ENCODE peak calls at places on chromosomes 2 and 18, in seven cellular contexts. Z is esophagus squamous epithelium, K is IMR-90, B is dorsolateral prefrontal cortex, D is K562, H is cardiac muscle cell, W is Peyer's patch. L is an unnamed sample. For H3K27me3, the result is how much of the 10 kb centered on the place peaks cover.

GRCh38 chr18:55301836-55302235 is 286.2 kb downstream of the TCF4 start:
- DNase-seq in Z (no peak), K (no peak), B (no peak), D (no peak), H (no peak), W (no peak), L (no peak)

GRCh38 chr2:221553333-221553732 is 18.8 kb downstream of the EPHA4 start:
- DNase-seq in Z (no peak), K (no peak), B (no peak), D (no peak), H (no peak), W (no peak), L (no peak)

GRCh38 chr18:28114472-28114871 is 62.5 kb downstream of the CDH2 start:
- DNase-seq in Z (no peak), K (peak), B (no peak), D (no peak), H (peak), W (no peak), L (no peak)

GRCh38 chr2:30234180-30234971 is 3.0 kb downstream of the LBH start:
- DNase-seq in Z (no peak), K (peak), B (no peak), D (no peak), H (peak), W (no peak), L (peak)

GRCh38 chr2:121255363-121255762 is 29.6 kb downstream of the TFCP2L1 start:
- DNase-seq in Z (no peak), K (no peak), B (no peak), D (no peak), H (no peak), W (no peak), L (no peak)

GRCh38 chr2:159637988-159638501 is 21.7 kb upstream of the BAZ2B start:
- DNase-seq in Z (no peak), K (peak), B (no peak), D (no peak), H (peak), W (no peak), L (no peak)

GRCh38 chr2:238107525-238108422 is 7.6 kb downstream of the ESPNL start:
- DNase-seq in Z (no peak), K (no peak), B (peak), D (no peak), H (no peak), W (no peak), L (no peak)

GRCh38 chr2:202965810-202966454 is 48.7 kb upstream of the NBEAL1 start:
- DNase-seq in Z (no peak), K (peak), B (no peak), D (peak), H (peak), W (no peak), L (peak)

GRCh38 chr2:228545749-228546148 is 364.3 kb upstream of the SPHKAP start:
- DNase-seq in Z (no peak), K (no peak), B (no peak), D (no peak), H (no peak), W (no peak), L (no peak)

DNA sequence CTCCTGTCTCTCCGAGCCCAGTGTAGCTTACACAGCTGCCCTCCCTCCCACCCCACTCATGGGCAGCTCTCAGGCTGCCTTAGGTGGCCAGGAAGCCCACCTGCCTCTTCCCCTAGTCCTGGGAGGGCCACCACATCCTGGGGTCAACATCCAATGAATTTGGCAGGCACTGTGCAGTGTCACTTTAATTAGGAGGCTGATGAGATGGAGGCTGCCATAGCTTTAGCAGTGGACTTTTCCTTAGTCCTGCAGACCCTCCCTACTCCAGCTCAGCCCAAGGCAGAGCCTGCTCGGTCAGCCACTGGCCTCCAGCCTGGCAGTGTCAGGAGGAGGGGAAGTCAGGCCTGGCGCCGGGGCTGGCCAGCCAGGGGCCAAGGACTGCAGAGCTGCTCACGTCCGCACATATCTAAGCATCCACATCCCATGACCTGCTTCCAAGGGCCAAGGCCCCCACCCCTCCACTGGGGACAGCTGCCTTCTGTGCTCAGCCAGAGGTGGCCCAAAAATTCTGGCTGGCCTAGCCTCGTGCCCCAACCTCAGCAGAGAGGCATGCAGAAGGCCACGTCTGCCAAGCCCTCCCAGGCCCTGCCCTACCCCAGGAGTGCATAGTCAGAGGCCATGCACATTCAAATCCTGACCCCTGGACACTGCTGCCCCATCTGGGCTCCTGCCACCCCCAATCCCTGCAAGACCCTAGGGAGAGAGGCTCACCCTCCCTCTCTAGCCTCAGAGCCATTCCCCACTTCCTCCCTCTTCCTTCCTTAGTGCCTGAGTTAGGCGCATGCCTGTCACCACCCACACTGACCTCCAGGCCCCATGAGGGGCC is 33.1 kb downstream of the ADRA2B start:
- DNase-seq in Z (no peak), K (no peak), B (no peak), D (no peak), H (no peak), W (peak), L (no peak)
- H3K4me3 ChIP-seq in Z (no peak), K (no peak), B (no peak), D (no peak), H (no peak), W (no peak), L (no peak)

GRCh38 chr2:146312899-146313298 is 1531.9 kb upstream of the ACVR2A start:
- DNase-seq in Z (no peak), K (peak), B (no peak), D (no peak), H (peak), W (no peak), L (no peak)
- TF ChIP-seq CTCF in Z (no peak), K (peak), B (peak), D (no peak), H (peak), W (peak), L (peak)

GRCh38 chr18:37246779-37247340 is 318.7 kb downstream of the CELF4 start:
- DNase-seq in Z (no peak), K (no peak), B (no peak), D (no peak), H (no peak), W (no peak), L (no peak)

GRCh38 chr18:37247499-37248161 is 318.0 kb downstream of the CELF4 start:
- DNase-seq in Z (no peak), K (no peak), B (no peak), D (no peak), H (no peak), W (no peak), L (no peak)

GRCh38 chr18:37244618-37245017 is 321.0 kb downstream of the CELF4 start:
- DNase-seq in Z (no peak), K (no peak), B (no peak), D (no peak), H (no peak), W (peak), L (no peak)

GRCh38 chr18:37242091-37242490 is 323.5 kb downstream of the CELF4 start:
- DNase-seq in Z (no peak), K (no peak), B (no peak), D (no peak), H (no peak), W (peak), L (no peak)

DNA sequence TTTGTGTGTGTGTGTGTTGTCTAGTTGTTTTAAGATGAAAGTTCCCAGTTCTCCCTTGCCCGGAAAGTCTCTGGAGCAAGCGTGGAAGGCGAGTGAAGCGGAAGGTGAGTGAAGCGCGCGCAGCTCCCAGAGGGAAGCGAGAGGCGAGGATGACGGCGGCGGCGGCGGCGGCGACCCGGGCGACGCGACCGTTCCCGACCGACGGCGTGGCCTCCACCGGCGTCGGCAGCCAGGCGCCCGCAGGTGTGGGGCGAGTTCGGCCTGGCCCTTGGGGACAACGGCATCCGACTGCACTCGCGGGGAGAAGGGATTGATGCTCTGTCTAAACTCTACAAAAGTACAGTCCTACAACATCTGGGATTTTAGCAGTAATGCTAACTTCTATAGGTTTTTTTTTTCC is 321.8 kb downstream of the CELF4 start:
- DNase-seq in Z (no peak), K (no peak), B (no peak), D (no peak), H (no peak), W (peak), L (no peak)
- H3K27me3 ChIP-seq in Z (under half), K (under half), B (under half), D (under half), H (under half), W (under half), L (under half)

GRCh38 chr2:113275556-113276215 is 3.0 kb downstream of the PAX8 start:
- DNase-seq in Z (no peak), K (no peak), B (no peak), D (no peak), H (no peak), W (no peak), L (no peak)

GRCh38 chr2:113278073-113278811 is 479 bp downstream of the PAX8 start:
- DNase-seq in Z (no peak), K (no peak), B (no peak), D (no peak), H (no peak), W (no peak), L (no peak)

GRCh38 chr2:113276906-113277425 is 1.8 kb downstream of the PAX8 start:
- DNase-seq in Z (no peak), K (no peak), B (no peak), D (no peak), H (no peak), W (no peak), L (no peak)

GRCh38 chr2:113277474-113278072 is 1.1 kb downstream of the PAX8 start:
- DNase-seq in Z (no peak), K (no peak), B (no peak), D (no peak), H (no peak), W (no peak), L (no peak)

DNA sequence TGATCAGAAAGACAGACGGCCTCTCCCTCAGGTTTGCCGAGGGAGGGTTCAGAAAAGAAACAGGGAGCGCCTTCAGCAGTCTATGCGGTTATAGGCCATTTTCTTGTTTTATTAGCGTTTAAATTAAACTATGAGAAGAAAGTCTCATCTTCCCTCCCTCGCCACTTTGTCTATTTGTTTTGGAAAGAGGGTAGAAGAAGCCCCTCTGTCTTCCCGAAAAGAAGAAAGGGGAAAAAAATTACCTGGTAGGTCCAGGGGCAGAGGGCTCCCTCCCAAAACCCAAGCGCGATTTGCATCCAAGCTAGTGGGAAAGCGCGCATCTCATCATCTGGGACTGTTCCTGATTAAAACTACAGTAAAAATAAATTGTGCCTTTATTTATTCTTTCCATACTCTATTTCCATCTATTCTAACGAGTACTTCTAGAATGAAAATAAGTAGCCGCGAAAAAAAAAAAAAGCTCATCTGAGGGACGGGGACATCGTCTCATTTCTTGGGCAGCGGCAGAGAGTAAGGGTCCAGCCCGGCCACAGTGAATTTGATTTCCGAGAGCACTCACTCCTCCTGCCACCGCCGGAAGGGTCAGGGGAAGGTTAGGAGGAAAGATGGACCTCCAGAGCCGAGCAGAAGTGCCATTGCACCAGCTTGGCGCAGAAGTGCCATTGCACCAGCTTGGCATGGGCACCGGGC is 2.4 kb downstream of the PAX8 start:
- DNase-seq in Z (no peak), K (no peak), B (no peak), D (no peak), H (no peak), W (no peak), L (no peak)
- H3K4me3 ChIP-seq in Z (no peak), K (no peak), B (no peak), D (no peak), H (no peak), W (no peak), L (no peak)

DNA sequence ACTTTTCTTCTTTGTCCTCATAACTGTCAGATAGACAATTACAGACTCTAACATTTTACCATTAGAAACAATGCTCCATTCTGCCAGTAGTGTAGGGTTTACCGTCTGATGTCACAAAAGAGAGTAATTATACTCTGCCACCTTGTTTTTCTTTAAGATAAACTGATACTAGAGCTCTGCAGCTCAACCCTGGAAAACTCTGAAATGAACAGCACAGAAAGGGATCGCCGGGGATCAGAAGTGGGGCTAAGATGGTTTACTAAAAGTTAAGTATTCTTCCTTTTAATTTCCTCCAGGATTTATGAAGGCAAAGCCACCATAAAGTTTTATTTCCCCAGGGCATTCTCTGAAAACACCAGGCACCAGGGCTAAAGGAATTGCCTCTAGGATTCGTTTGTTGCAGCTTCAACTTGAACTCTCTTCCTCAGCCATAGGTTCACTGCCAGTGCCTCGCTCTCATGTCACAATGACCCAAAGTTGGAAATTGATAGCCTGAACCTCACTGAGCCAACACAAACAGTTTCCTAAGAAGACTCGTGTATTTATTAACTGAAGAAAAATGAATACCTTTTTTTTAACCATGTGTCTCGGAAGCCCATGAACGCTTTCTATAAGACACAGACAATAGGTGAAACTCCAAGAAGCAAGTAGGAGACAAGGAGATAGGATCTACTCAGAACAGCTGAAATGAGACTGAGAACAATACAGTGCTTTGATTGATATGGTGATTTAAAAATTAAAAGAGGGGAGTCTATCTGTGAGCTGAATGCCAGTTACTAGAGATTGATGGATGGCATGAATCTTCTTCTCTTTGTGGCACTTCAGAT is 121.5 kb upstream of the SPATS2L start:
- DNase-seq in Z (no peak), K (no peak), B (no peak), D (no peak), H (no peak), W (no peak), L (no peak)
- TF ChIP-seq CTCF in Z (no peak), K (no peak), B (no peak), D (no peak), H (no peak), W (no peak), L (no peak)

GRCh38 chr2:119521437-119521825 is 2.9 kb downstream of the SCTR start:
- DNase-seq in Z (no peak), K (no peak), B (no peak), D (peak), H (no peak), W (no peak), L (no peak)

GRCh38 chr2:119520696-119521436 is 3.4 kb downstream of the SCTR start:
- DNase-seq in Z (no peak), K (no peak), B (no peak), D (no peak), H (no peak), W (no peak), L (no peak)

GRCh38 chr2:119523383-119523958 is 812 bp downstream of the SCTR start:
- DNase-seq in Z (no peak), K (no peak), B (no peak), D (no peak), H (no peak), W (no peak), L (no peak)

GRCh38 chr2:119523959-119524694 is at the start of gene SCTR:
- DNase-seq in Z (no peak), K (no peak), B (no peak), D (no peak), H (no peak), W (no peak), L (no peak)

DNA sequence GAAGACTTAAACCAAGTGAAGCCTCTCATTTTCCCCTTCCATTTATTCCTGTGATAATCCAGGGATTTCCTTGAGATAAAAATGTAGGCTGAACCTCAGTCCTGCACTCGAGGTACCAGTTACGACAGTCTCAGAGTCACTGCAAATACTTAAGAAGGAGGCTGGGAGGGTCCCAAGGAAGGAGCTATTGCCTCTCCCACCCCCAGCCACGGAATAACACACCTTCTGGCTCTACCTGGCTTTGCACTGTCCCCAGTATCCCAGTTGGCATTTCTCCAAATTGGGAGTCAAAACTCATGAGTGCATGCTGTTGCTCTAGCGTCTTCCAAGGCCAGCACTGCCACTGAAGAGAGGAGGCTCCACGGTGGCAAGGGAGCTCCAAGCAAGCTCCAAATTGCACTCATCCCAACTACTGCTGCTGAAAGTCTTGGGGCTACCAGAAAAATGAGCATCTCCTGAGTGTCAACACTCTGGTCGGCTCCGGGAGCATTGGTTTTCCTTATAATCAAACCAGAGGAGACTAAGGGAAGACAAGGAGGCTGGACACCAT is 1.6 kb downstream of the SCTR start:
- DNase-seq in Z (no peak), K (no peak), B (no peak), D (no peak), H (no peak), W (no peak), L (no peak)
- H3K27me3 ChIP-seq in Z (half or more), K (under half), B (under half), D (under half), H (half or more), W (under half), L (under half)

GRCh38 chr2:190576565-190576964 is 42.0 kb upstream of the NEMP2 start:
- DNase-seq in Z (no peak), K (no peak), B (no peak), D (no peak), H (no peak), W (no peak), L (no peak)

GRCh38 chr2:190579945-190580866 is 45.7 kb upstream of the NEMP2 start:
- DNase-seq in Z (no peak), K (no peak), B (no peak), D (no peak), H (no peak), W (no peak), L (no peak)

GRCh38 chr2:190579058-190579410 is 44.5 kb upstream of the NEMP2 start:
- DNase-seq in Z (no peak), K (no peak), B (no peak), D (no peak), H (no peak), W (no peak), L (no peak)

GRCh38 chr2:190575263-190575662 is 40.7 kb upstream of the NEMP2 start:
- DNase-seq in Z (no peak), K (no peak), B (no peak), D (no peak), H (no peak), W (no peak), L (no peak)

DNA sequence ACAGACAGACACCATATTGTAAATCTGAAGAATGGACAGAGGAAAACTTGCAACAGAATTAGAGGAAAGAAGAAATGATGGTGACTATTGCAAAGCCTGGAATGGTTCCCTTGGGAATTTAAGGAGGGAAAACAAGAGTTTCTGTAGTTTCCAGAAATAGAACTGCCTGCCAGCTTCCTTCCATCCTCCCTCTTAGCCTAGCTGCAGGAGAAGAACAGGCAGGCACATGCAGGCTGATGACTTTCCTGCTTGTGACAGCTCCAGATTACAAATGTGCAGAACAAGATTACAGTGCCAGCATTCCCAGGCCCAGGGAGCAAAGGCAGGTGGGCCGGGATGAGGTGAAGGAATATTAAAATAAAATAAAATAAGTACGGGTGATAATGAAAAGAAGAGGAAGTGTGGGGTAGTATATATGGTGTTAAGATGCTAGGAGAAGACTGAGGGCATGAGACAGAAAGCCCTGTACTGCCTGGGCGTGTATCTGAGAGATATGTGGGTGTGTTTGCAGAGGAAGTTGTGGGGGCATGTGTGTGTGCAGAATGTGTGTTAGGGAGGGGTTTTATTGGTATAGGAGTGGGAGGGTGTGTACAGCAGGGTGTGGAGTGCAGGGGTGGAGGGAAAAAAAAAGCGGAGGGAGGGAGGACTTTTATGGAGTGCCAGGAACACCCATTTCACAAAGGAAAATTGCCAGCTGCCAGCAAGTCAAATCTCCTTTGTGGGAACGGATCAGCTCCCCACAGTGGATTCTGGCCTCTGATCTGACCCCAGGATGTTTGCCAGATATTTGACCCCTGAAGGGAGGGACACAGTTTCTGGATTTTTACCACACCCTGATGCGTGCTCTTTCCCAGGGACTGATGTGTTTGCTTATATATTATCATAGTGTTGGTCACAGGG is 43.9 kb upstream of the NEMP2 start:
- DNase-seq in Z (no peak), K (no peak), B (no peak), D (peak), H (peak), W (peak), L (no peak)
- H3K4me3 ChIP-seq in Z (no peak), K (no peak), B (no peak), D (no peak), H (no peak), W (no peak), L (no peak)

GRCh38 chr2:45484965-45485364 is 126.1 kb downstream of the SRBD1 start:
- DNase-seq in Z (no peak), K (no peak), B (no peak), D (no peak), H (no peak), W (no peak), L (no peak)

GRCh38 chr2:45483997-45484396 is 127.1 kb downstream of the SRBD1 start:
- DNase-seq in Z (no peak), K (peak), B (no peak), D (no peak), H (no peak), W (no peak), L (no peak)
- TF ChIP-seq CTCF in Z (no peak), K (no peak), B (no peak), D (peak), H (peak), W (no peak), L (peak)